ENCODE peak calls at places on chromosome 1, in ten cellular contexts. Y, U, T, S, C, L, X, G, Z and D are unnamed samples.

GRCh38 chr1:219031821-219032220 is 141.9 kb upstream of the LYPLAL1 start:
- DNase-seq in T (no peak), Y (no peak), X (no peak), C (no peak), L (no peak), Z (no peak), G (no peak), S (no peak), U (no peak), D (no peak)

GRCh38 chr1:212915245-212916091 is 34.9 kb upstream of the VASH2 start:
- DNase-seq in X (no peak), Z (no peak), Y (peak; percentile 23), G (no peak), T (no peak), U (no peak), S (no peak), C (no peak), L (peak; percentile 32), D (peak; percentile 60)

GRCh38 chr1:90922996-90923395 is 98.8 kb downstream of the ZNF644 start:
- DNase-seq in U (no peak), X (no peak), S (no peak), L (no peak), G (no peak), Z (no peak), T (no peak), C (no peak), Y (no peak), D (no peak)

GRCh38 chr1:65175171-65176070 is 27.4 kb downstream of the AK4 start:
- DNase-seq in Y (no peak), G (no peak), U (no peak), T (no peak), X (peak; percentile 22), S (no peak), C (no peak), Z (peak; percentile 44), L (no peak), D (peak; percentile 45)

GRCh38 chr1:65393345-65393744 is 27.1 kb upstream of the LEPR start:
- DNase-seq in G (no peak), T (peak; percentile 3), C (no peak), X (no peak), Z (no peak), S (no peak), L (no peak), Y (no peak), U (peak; percentile 50), D (no peak)

GRCh38 chr1:24424207-24424606 is 8.6 kb downstream of the NIPAL3 start:
- DNase-seq in U (no peak), L (no peak), Y (no peak), S (no peak), C (no peak), G (no peak), Z (no peak), T (peak; percentile 23), X (no peak), D (no peak)

GRCh38 chr1:37851782-37852210 is 7.6 kb downstream of the MTF1 start:
- DNase-seq in G (no peak), C (no peak), L (no peak), X (no peak), T (no peak), S (peak; percentile 11), U (no peak), Y (no peak), Z (no peak), D (no peak)

GRCh38 chr1:116806245-116806644 is 52.0 kb downstream of the CD2 start:
- DNase-seq in X (no peak), L (no peak), S (no peak), C (no peak), T (peak; percentile 78), U (no peak), G (no peak), Y (no peak), Z (no peak), D (no peak)

GRCh38 chr1:27113861-27114260 is 41.1 kb downstream of the SLC9A1 start:
- DNase-seq in X (no peak), C (no peak), Y (no peak), L (no peak), G (no peak), U (no peak), Z (no peak), T (peak; percentile 23), S (no peak), D (no peak)

GRCh38 chr1:3588395-3588794 is 22.9 kb downstream of the MEGF6 start:
- DNase-seq in Z (no peak), S (no peak), L (no peak), X (no peak), Y (no peak), G (no peak), U (no peak), T (no peak), C (no peak), D (no peak)

GRCh38 chr1:228986093-228986904 is 251.0 kb downstream of the RHOU start:
- DNase-seq in Y (peak; percentile 42), X (peak; percentile 42), Z (no peak), G (no peak), C (peak; percentile 79), S (no peak), T (no peak), L (peak; percentile 58), U (no peak), D (peak; percentile 41)

GRCh38 chr1:30682396-30683275 is 40.7 kb downstream of the MATN1 start:
- DNase-seq in X (no peak), Y (no peak), C (no peak), T (no peak), L (no peak), G (no peak), U (no peak), Z (no peak), S (no peak), D (no peak)

GRCh38 chr1:87451229-87451900 is 122.7 kb downstream of the LMO4 start:
- DNase-seq in S (no peak), Z (no peak), T (no peak), U (no peak), Y (no peak), G (no peak), X (no peak), L (no peak), C (no peak), D (no peak)

GRCh38 chr1:941588-942383 is 17.3 kb downstream of the NOC2L start:
- DNase-seq in G (no peak), Z (peak; percentile 48), C (peak; percentile 78), X (no peak), L (peak; percentile 73), T (peak; percentile 34), U (peak; percentile 62), S (peak; percentile 48), Y (peak; percentile 46), D (peak; percentile 73)

GRCh38 chr1:169595764-169596711 is 9.8 kb upstream of the F5 start:
- DNase-seq in T (peak; percentile 28), Z (no peak), C (no peak), Y (no peak), G (no peak), L (no peak), U (peak; percentile 31), X (no peak), S (no peak), D (peak; percentile 22)

GRCh38 chr1:188188317-188188716 is 1359.6 kb downstream of the PLA2G4A start:
- DNase-seq in G (no peak), L (no peak), U (no peak), Z (no peak), X (no peak), T (no peak), Y (no peak), S (no peak), C (no peak), D (no peak)

GRCh38 chr1:67472056-67472455 is 41.9 kb upstream of the SERBP1 start:
- DNase-seq in L (no peak), T (no peak), G (no peak), Y (no peak), X (no peak), C (no peak), U (no peak), S (no peak), Z (no peak), D (no peak)

GRCh38 chr1:154931940-154932487 is 4.5 kb downstream of the PMVK start:
- DNase-seq in Z (peak; percentile 75), S (no peak), U (peak; percentile 94), X (no peak), C (peak; percentile 81), T (no peak), Y (peak; percentile 68), G (no peak), L (no peak), D (no peak)

GRCh38 chr1:145947551-145947950 is 10.3 kb downstream of the LIX1L start:
- DNase-seq in Z (no peak), C (no peak), S (no peak), G (no peak), L (no peak), U (no peak), X (no peak), T (no peak), Y (no peak), D (no peak)

GRCh38 chr1:44406761-44407429 is 1.8 kb downstream of the RNF220 start:
- DNase-seq in Z (no peak), G (peak; percentile 29), X (no peak), S (peak; percentile 27), L (no peak), C (no peak), Y (no peak), U (no peak), T (peak; percentile 29), D (no peak)

GRCh38 chr1:184838374-184838995 is 83.8 kb upstream of the EDEM3 start:
- DNase-seq in X (no peak), U (peak; percentile 83), T (no peak), S (no peak), Z (peak; percentile 89), G (no peak), Y (peak; percentile 49), L (peak; percentile 86), C (peak; percentile 73), D (peak; percentile 83)

GRCh38 chr1:220788146-220788545 is 1.4 kb downstream of the MTARC1 start:
- DNase-seq in X (no peak), C (no peak), U (no peak), L (no peak), G (no peak), T (no peak), Z (peak; percentile 77), S (no peak), Y (no peak), D (no peak)

GRCh38 chr1:93904228-93904627 is 5.0 kb downstream of the GCLM start:
- DNase-seq in T (no peak), Z (peak; percentile 28), U (no peak), L (no peak), G (peak; percentile 3), Y (no peak), S (peak; percentile 41), C (no peak), X (no peak), D (no peak)

GRCh38 chr1:232511172-232511571 is 118.8 kb downstream of the SIPA1L2 start:
- DNase-seq in Y (no peak), S (no peak), C (no peak), X (no peak), T (no peak), Z (peak; percentile 60), L (no peak), G (no peak), U (no peak), D (no peak)

GRCh38 chr1:176939993-176940392 is 224.5 kb downstream of the ASTN1 start:
- DNase-seq in Y (no peak), Z (no peak), C (no peak), G (no peak), S (no peak), X (no peak), L (no peak), U (no peak), T (no peak), D (no peak)

GRCh38 chr1:2205191-2205952 is 10.8 kb upstream of the FAAP20 start:
- DNase-seq in U (peak; percentile 17), C (peak; percentile 98), Y (peak; percentile 96), G (peak; percentile 91), L (peak; percentile 99), T (peak; percentile 90), X (peak; percentile 92), S (no peak), Z (peak; percentile 56), D (peak; percentile 79)

GRCh38 chr1:63116016-63116415 is 206.4 kb upstream of the FOXD3 start:
- DNase-seq in S (no peak), X (no peak), C (no peak), U (peak; percentile 50), Y (no peak), G (no peak), Z (no peak), L (no peak), T (no peak), D (no peak)

GRCh38 chr1:54809496-54810074 is 8.5 kb upstream of the TTC22 start:
- DNase-seq in C (peak; percentile 27), Z (peak; percentile 22), Y (no peak), X (no peak), G (no peak), S (no peak), U (no peak), T (no peak), L (no peak), D (no peak)